ENCODE peak calls at places on chromosomes 13 and 19, in eight cellular contexts. N, C, B, R, Y, O, A and Q are unnamed samples.

GRCh38 chr19:32901504-32902161 is 32.1 kb upstream of the SLC7A9 start:
- DNase-seq in N (no peak), C (no peak), B (no peak), R (no peak), Y (no peak), O (no peak), A (no peak), Q (no peak)

GRCh38 chr13:74570834-74571233 is 436.6 kb upstream of the KLF12 start:
- DNase-seq in N (no peak), C (peak), B (no peak), R (no peak), Y (peak), O (no peak), A (no peak), Q (no peak)

GRCh38 chr19:41701401-41702075 is 6.9 kb upstream of the CEACAM5 start:
- DNase-seq in N (no peak), C (no peak), B (no peak), R (no peak), Y (no peak), O (no peak), A (peak), Q (no peak)

GRCh38 chr13:77521595-77522367 is 13.7 kb upstream of the SCEL start:
- DNase-seq in N (no peak), C (no peak), B (no peak), R (no peak), Y (peak), O (no peak), A (no peak), Q (no peak)

GRCh38 chr19:13987101-13987890 is 18.8 kb downstream of the RFX1 start:
- DNase-seq in N (no peak), C (no peak), B (no peak), R (peak), Y (no peak), O (no peak), A (no peak), Q (no peak)

GRCh38 chr19:2208975-2209374 is 27.2 kb downstream of the PLEKHJ1 start:
- DNase-seq in N (no peak), C (no peak), B (no peak), R (peak), Y (no peak), O (no peak), A (no peak), Q (no peak)

GRCh38 chr13:30364876-30365275 is 57.4 kb upstream of the UBE2L5 start:
- DNase-seq in N (no peak), C (peak), B (no peak), R (no peak), Y (peak), O (no peak), A (no peak), Q (no peak)

GRCh38 chr13:110942248-110942981 is 27.5 kb upstream of the ANKRD10 start:
- DNase-seq in N (no peak), C (peak), B (no peak), R (no peak), Y (no peak), O (no peak), A (no peak), Q (no peak)

GRCh38 chr13:111183959-111184684 is 69.0 kb downstream of the ARHGEF7 start:
- DNase-seq in N (no peak), C (no peak), B (no peak), R (no peak), Y (peak), O (no peak), A (peak), Q (no peak)

GRCh38 chr13:107170270-107170931 is 602.5 kb upstream of the ARGLU1 start:
- DNase-seq in N (no peak), C (no peak), B (no peak), R (no peak), Y (no peak), O (peak), A (no peak), Q (no peak)

GRCh38 chr13:98571955-98572662 is 4.8 kb downstream of the STK24 start:
- DNase-seq in N (no peak), C (peak), B (no peak), R (no peak), Y (no peak), O (no peak), A (peak), Q (peak)

GRCh38 chr19:34287676-34288140 is 33.4 kb downstream of the GARRE1 start:
- DNase-seq in N (no peak), C (no peak), B (no peak), R (no peak), Y (no peak), O (no peak), A (no peak), Q (no peak)

GRCh38 chr13:42073683-42074082 is 25.2 kb downstream of the DGKH start:
- DNase-seq in N (no peak), C (no peak), B (no peak), R (no peak), Y (peak), O (no peak), A (no peak), Q (no peak)

DNA sequence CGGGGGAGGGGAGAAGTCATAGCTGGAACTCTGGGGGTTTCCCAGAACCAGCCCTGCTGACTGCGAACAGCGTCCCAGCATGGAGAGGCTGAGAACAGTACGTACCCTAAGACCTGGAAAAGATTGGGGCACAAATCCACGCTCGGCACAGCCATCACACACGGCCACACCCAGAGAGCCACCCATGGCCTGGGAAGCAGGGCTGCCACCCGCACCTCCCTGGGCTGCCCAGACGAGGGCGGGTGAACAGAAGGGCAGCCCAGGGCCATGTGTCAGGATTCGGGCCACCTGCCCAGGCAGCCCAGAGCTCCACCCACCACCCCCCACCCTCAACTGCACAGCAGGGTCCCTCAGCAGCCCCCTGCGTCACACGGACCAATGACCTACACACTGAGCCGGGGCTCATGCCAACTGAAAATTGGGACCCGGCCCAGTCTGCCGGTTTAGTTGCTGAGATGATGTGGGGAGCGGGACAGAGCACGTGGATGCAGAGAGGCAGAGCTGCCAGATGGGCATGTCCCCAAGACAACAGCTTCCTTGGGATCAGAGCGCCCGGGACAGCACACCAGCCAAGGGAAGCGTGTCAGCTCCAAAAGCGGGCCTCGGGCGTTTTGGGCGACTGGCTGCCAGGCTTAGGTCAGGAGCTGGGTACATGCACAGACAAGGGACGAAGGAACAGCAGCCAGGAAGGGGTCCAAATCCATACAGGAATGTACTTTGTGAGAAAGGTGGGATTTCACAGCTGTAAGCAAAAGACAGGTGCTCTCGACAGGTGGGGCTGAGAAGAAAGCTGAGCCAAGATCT is 8.4 kb downstream of the UBXN6 start:
- DNase-seq in N (no peak), C (no peak), B (no peak), R (no peak), Y (no peak), O (peak), A (no peak), Q (no peak)
- H3K27ac ChIP-seq in N (peak), C (no peak), B (peak), R (no peak), Y (no peak), O (peak), A (no peak), Q (no peak)

GRCh38 chr13:32036762-32037161 is 5.2 kb downstream of the FRY start:
- DNase-seq in N (no peak), C (no peak), B (no peak), R (no peak), Y (no peak), O (no peak), A (no peak), Q (no peak)

GRCh38 chr13:32037471-32037870 is 5.9 kb downstream of the FRY start:
- DNase-seq in N (no peak), C (no peak), B (no peak), R (no peak), Y (no peak), O (no peak), A (no peak), Q (no peak)

GRCh38 chr13:32039056-32039455 is 7.5 kb downstream of the FRY start:
- DNase-seq in N (no peak), C (peak), B (no peak), R (no peak), Y (no peak), O (no peak), A (no peak), Q (no peak)

GRCh38 chr13:32039488-32040013 is 8.0 kb downstream of the FRY start:
- DNase-seq in N (no peak), C (peak), B (no peak), R (no peak), Y (no peak), O (no peak), A (no peak), Q (no peak)

GRCh38 chr13:32038353-32038752 is 6.8 kb downstream of the FRY start:
- DNase-seq in N (no peak), C (no peak), B (no peak), R (no peak), Y (no peak), O (no peak), A (no peak), Q (no peak)
- H3K27ac ChIP-seq in N (no peak), C (peak), B (no peak), R (no peak), Y (no peak), O (no peak), A (no peak), Q (no peak)

GRCh38 chr19:15291666-15292065 is 40.7 kb downstream of the BRD4 start:
- DNase-seq in N (no peak), C (peak), B (no peak), R (no peak), Y (no peak), O (no peak), A (no peak), Q (no peak)

GRCh38 chr19:15288146-15288963 is 44.0 kb downstream of the BRD4 start:
- DNase-seq in N (no peak), C (peak), B (no peak), R (peak), Y (no peak), O (no peak), A (peak), Q (no peak)

GRCh38 chr19:15289673-15290072 is 42.7 kb downstream of the BRD4 start:
- DNase-seq in N (no peak), C (no peak), B (no peak), R (no peak), Y (no peak), O (no peak), A (no peak), Q (no peak)

GRCh38 chr19:15291089-15291488 is 41.2 kb downstream of the BRD4 start:
- DNase-seq in N (no peak), C (peak), B (no peak), R (no peak), Y (no peak), O (no peak), A (no peak), Q (no peak)

DNA sequence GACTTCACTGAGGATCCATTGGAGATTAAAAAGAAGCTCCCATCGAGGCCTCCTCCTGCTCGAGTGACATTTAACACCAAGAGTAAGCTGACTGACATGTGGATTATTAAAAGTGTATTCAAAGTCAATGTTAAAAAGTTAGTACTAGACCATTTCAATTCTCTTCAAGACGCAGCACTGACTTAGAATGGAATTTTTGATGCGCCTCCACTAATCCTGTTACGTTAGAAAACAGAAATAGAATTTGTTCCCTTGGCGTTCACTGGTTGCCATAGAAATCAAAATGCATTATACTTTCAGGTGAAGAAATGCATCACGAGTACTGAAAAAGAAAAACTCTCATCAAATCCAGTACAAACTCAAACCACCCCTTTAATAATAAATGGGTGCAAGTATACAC is 42.2 kb downstream of the BRD4 start:
- DNase-seq in N (no peak), C (no peak), B (no peak), R (no peak), Y (no peak), O (no peak), A (no peak), Q (no peak)
- H3K27ac ChIP-seq in N (no peak), C (no peak), B (no peak), R (no peak), Y (peak), O (no peak), A (peak), Q (no peak)

GRCh38 chr19:15357906-15358305 is 21.7 kb downstream of the AKAP8 start:
- DNase-seq in N (no peak), C (no peak), B (no peak), R (no peak), Y (no peak), O (no peak), A (no peak), Q (no peak)
- H3K27ac ChIP-seq in N (no peak), C (no peak), B (no peak), R (no peak), Y (no peak), O (no peak), A (no peak), Q (no peak)

GRCh38 chr19:8635422-8635821 is 5.0 kb downstream of the NFILZ start:
- DNase-seq in N (no peak), C (peak), B (no peak), R (no peak), Y (no peak), O (no peak), A (no peak), Q (no peak)
- H3K27ac ChIP-seq in N (no peak), C (no peak), B (no peak), R (no peak), Y (no peak), O (no peak), A (no peak), Q (no peak)

GRCh38 chr13:40599722-40600121 is 66.7 kb downstream of the FOXO1 start:
- DNase-seq in N (no peak), C (no peak), B (no peak), R (no peak), Y (no peak), O (no peak), A (no peak), Q (no peak)

GRCh38 chr13:40598599-40598998 is 67.8 kb downstream of the FOXO1 start:
- DNase-seq in N (no peak), C (no peak), B (no peak), R (no peak), Y (no peak), O (no peak), A (no peak), Q (no peak)

GRCh38 chr13:40596484-40596883 is 70.0 kb downstream of the FOXO1 start:
- DNase-seq in N (no peak), C (no peak), B (no peak), R (no peak), Y (no peak), O (no peak), A (peak), Q (no peak)

GRCh38 chr13:40599146-40599545 is 67.3 kb downstream of the FOXO1 start:
- DNase-seq in N (no peak), C (no peak), B (no peak), R (no peak), Y (no peak), O (no peak), A (no peak), Q (no peak)

DNA sequence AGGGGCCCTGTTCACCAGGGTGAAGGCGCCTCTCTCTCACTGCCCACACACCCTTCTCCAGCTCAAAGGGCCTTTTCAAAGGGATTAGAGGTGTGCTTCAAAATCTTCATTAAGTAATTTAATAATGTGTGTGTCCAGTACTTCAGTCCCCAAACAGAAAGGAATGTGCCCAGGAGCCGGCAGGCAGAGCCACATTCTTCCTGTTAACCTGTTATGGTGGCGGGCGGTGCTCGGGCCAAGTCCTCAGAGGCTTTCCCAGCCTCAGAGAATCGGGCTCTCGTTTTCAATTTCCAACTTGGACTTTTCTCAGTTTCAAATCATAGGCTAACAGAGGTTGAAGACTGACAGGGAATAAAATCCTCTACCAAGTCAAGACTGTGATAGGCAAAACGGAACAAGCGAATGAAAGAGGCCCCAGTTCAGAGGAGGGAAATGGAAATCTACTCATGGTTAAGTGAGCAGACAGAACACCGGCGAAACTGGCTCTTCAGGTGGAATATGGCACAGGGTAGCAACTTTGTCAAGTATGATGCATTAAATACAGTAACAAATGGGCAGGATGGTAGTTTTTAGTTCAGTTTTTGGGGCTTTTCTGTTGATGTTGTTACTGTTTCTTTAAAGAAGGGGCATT is 68.6 kb downstream of the FOXO1 start:
- DNase-seq in N (no peak), C (no peak), B (no peak), R (no peak), Y (no peak), O (no peak), A (no peak), Q (no peak)
- H3K27ac ChIP-seq in N (peak), C (no peak), B (peak), R (peak), Y (no peak), O (peak), A (peak), Q (no peak)